ENCODE peak calls at places on chromosomes 6 and 20, in ten cellular contexts. One of them, this sample, is unnamed.
A peak's percentile ranks its signal among the peaks of the same experiment; 100 is the strongest.

GRCh38 chr6:169162968-169163903 is 90.4 kb downstream of the THBS2 start:
- DNase-seq in CD4-positive, alpha-beta memory T cell: no peak
- DNase-seq in A172: peak; percentile 96
- DNase-seq in G401: no peak
- DNase-seq in stimulated activated CD8-positive, alpha-beta memory T cell treated with anti-CD3 and anti-CD28 coated beads, Interleukin-7, amount 100 ng/mL, for 1 hour: no peak
- DNase-seq in naive thymus-derived CD8-positive, alpha-beta T cell: no peak
- DNase-seq in NCI-H446: no peak
- DNase-seq in activated CD4-positive, alpha-beta memory T cell treated with anti-CD3 and anti-CD28 coated beads, Interleukin-2, amount 10 ng/mL, durations not matched to agents 7 days and 5 days: no peak
- DNase-seq in ACHN: peak; percentile 48
- DNase-seq in stimulated activated CD4-positive, alpha-beta T cell treated with anti-CD3 and anti-CD28 coated beads, Interleukin-15, amount 100 ng/mL, for 48 hours: no peak
- DNase-seq in this sample: no peak

GRCh38 chr6:124470803-124471202 is 491.4 kb upstream of the RNF217 start:
- DNase-seq in CD4-positive, alpha-beta memory T cell: no peak
- DNase-seq in A172: no peak
- DNase-seq in G401: no peak
- DNase-seq in stimulated activated CD8-positive, alpha-beta memory T cell treated with anti-CD3 and anti-CD28 coated beads, Interleukin-7, amount 100 ng/mL, for 1 hour: no peak
- DNase-seq in naive thymus-derived CD8-positive, alpha-beta T cell: no peak
- DNase-seq in NCI-H446: no peak
- DNase-seq in activated CD4-positive, alpha-beta memory T cell treated with anti-CD3 and anti-CD28 coated beads, Interleukin-2, amount 10 ng/mL, durations not matched to agents 7 days and 5 days: no peak
- DNase-seq in ACHN: no peak
- DNase-seq in stimulated activated CD4-positive, alpha-beta T cell treated with anti-CD3 and anti-CD28 coated beads, Interleukin-15, amount 100 ng/mL, for 48 hours: no peak
- DNase-seq in this sample: no peak

GRCh38 chr20:10536531-10536930 is 101.4 kb downstream of the SLX4IP start:
- DNase-seq in CD4-positive, alpha-beta memory T cell: no peak
- DNase-seq in A172: no peak
- DNase-seq in G401: no peak
- DNase-seq in stimulated activated CD8-positive, alpha-beta memory T cell treated with anti-CD3 and anti-CD28 coated beads, Interleukin-7, amount 100 ng/mL, for 1 hour: no peak
- DNase-seq in naive thymus-derived CD8-positive, alpha-beta T cell: no peak
- DNase-seq in NCI-H446: no peak
- DNase-seq in activated CD4-positive, alpha-beta memory T cell treated with anti-CD3 and anti-CD28 coated beads, Interleukin-2, amount 10 ng/mL, durations not matched to agents 7 days and 5 days: peak; percentile 42
- DNase-seq in ACHN: no peak
- DNase-seq in stimulated activated CD4-positive, alpha-beta T cell treated with anti-CD3 and anti-CD28 coated beads, Interleukin-15, amount 100 ng/mL, for 48 hours: no peak
- DNase-seq in this sample: peak; percentile 53

GRCh38 chr6:32317532-32317931 is 54.2 kb downstream of the TSBP1 start:
- DNase-seq in CD4-positive, alpha-beta memory T cell: no peak
- DNase-seq in A172: no peak
- DNase-seq in G401: no peak
- DNase-seq in stimulated activated CD8-positive, alpha-beta memory T cell treated with anti-CD3 and anti-CD28 coated beads, Interleukin-7, amount 100 ng/mL, for 1 hour: no peak
- DNase-seq in naive thymus-derived CD8-positive, alpha-beta T cell: no peak
- DNase-seq in NCI-H446: no peak
- DNase-seq in activated CD4-positive, alpha-beta memory T cell treated with anti-CD3 and anti-CD28 coated beads, Interleukin-2, amount 10 ng/mL, durations not matched to agents 7 days and 5 days: no peak
- DNase-seq in ACHN: no peak
- DNase-seq in stimulated activated CD4-positive, alpha-beta T cell treated with anti-CD3 and anti-CD28 coated beads, Interleukin-15, amount 100 ng/mL, for 48 hours: no peak
- DNase-seq in this sample: no peak

GRCh38 chr20:23156170-23156841 is 70.2 kb upstream of the CD93 start:
- DNase-seq in CD4-positive, alpha-beta memory T cell: no peak
- DNase-seq in A172: peak; percentile 77
- DNase-seq in G401: no peak
- DNase-seq in stimulated activated CD8-positive, alpha-beta memory T cell treated with anti-CD3 and anti-CD28 coated beads, Interleukin-7, amount 100 ng/mL, for 1 hour: no peak
- DNase-seq in naive thymus-derived CD8-positive, alpha-beta T cell: no peak
- DNase-seq in NCI-H446: no peak
- DNase-seq in activated CD4-positive, alpha-beta memory T cell treated with anti-CD3 and anti-CD28 coated beads, Interleukin-2, amount 10 ng/mL, durations not matched to agents 7 days and 5 days: peak; percentile 12
- DNase-seq in ACHN: peak; percentile 71
- DNase-seq in stimulated activated CD4-positive, alpha-beta T cell treated with anti-CD3 and anti-CD28 coated beads, Interleukin-15, amount 100 ng/mL, for 48 hours: no peak
- DNase-seq in this sample: no peak

GRCh38 chr20:60968853-60969720 is 283.0 kb upstream of the CDH4 start:
- DNase-seq in CD4-positive, alpha-beta memory T cell: no peak
- DNase-seq in A172: no peak
- DNase-seq in G401: no peak
- DNase-seq in stimulated activated CD8-positive, alpha-beta memory T cell treated with anti-CD3 and anti-CD28 coated beads, Interleukin-7, amount 100 ng/mL, for 1 hour: no peak
- DNase-seq in naive thymus-derived CD8-positive, alpha-beta T cell: no peak
- DNase-seq in NCI-H446: no peak
- DNase-seq in activated CD4-positive, alpha-beta memory T cell treated with anti-CD3 and anti-CD28 coated beads, Interleukin-2, amount 10 ng/mL, durations not matched to agents 7 days and 5 days: no peak
- DNase-seq in ACHN: no peak
- DNase-seq in stimulated activated CD4-positive, alpha-beta T cell treated with anti-CD3 and anti-CD28 coated beads, Interleukin-15, amount 100 ng/mL, for 48 hours: no peak
- DNase-seq in this sample: no peak

GRCh38 chr6:161511455-161512159 is 237.7 kb upstream of the AGPAT4 start:
- DNase-seq in CD4-positive, alpha-beta memory T cell: no peak
- DNase-seq in A172: no peak
- DNase-seq in G401: peak; percentile 64
- DNase-seq in stimulated activated CD8-positive, alpha-beta memory T cell treated with anti-CD3 and anti-CD28 coated beads, Interleukin-7, amount 100 ng/mL, for 1 hour: no peak
- DNase-seq in naive thymus-derived CD8-positive, alpha-beta T cell: no peak
- DNase-seq in NCI-H446: no peak
- DNase-seq in activated CD4-positive, alpha-beta memory T cell treated with anti-CD3 and anti-CD28 coated beads, Interleukin-2, amount 10 ng/mL, durations not matched to agents 7 days and 5 days: no peak
- DNase-seq in ACHN: no peak
- DNase-seq in stimulated activated CD4-positive, alpha-beta T cell treated with anti-CD3 and anti-CD28 coated beads, Interleukin-15, amount 100 ng/mL, for 48 hours: no peak
- DNase-seq in this sample: no peak

GRCh38 chr20:61253640-61254511 is 1.8 kb downstream of the CDH4 start:
- DNase-seq in CD4-positive, alpha-beta memory T cell: no peak
- DNase-seq in A172: no peak
- DNase-seq in G401: no peak
- DNase-seq in stimulated activated CD8-positive, alpha-beta memory T cell treated with anti-CD3 and anti-CD28 coated beads, Interleukin-7, amount 100 ng/mL, for 1 hour: no peak
- DNase-seq in naive thymus-derived CD8-positive, alpha-beta T cell: no peak
- DNase-seq in NCI-H446: no peak
- DNase-seq in activated CD4-positive, alpha-beta memory T cell treated with anti-CD3 and anti-CD28 coated beads, Interleukin-2, amount 10 ng/mL, durations not matched to agents 7 days and 5 days: no peak
- DNase-seq in ACHN: peak; percentile 9
- DNase-seq in stimulated activated CD4-positive, alpha-beta T cell treated with anti-CD3 and anti-CD28 coated beads, Interleukin-15, amount 100 ng/mL, for 48 hours: no peak
- DNase-seq in this sample: no peak

GRCh38 chr20:48150568-48150967 is 365.3 kb upstream of the SULF2 start:
- DNase-seq in CD4-positive, alpha-beta memory T cell: no peak
- DNase-seq in A172: no peak
- DNase-seq in G401: no peak
- DNase-seq in stimulated activated CD8-positive, alpha-beta memory T cell treated with anti-CD3 and anti-CD28 coated beads, Interleukin-7, amount 100 ng/mL, for 1 hour: no peak
- DNase-seq in naive thymus-derived CD8-positive, alpha-beta T cell: no peak
- DNase-seq in NCI-H446: no peak
- DNase-seq in activated CD4-positive, alpha-beta memory T cell treated with anti-CD3 and anti-CD28 coated beads, Interleukin-2, amount 10 ng/mL, durations not matched to agents 7 days and 5 days: no peak
- DNase-seq in ACHN: no peak
- DNase-seq in stimulated activated CD4-positive, alpha-beta T cell treated with anti-CD3 and anti-CD28 coated beads, Interleukin-15, amount 100 ng/mL, for 48 hours: no peak
- DNase-seq in this sample: no peak